ENCODE peak calls at places on chromosomes 4 and X, in five cellular contexts. A is aorta, D is heart right ventricle, H is fibroblast of lung, I is breast epithelium. F is an unnamed sample. For H3K4me1, the result is how much of the 10 kb centered on the place peaks cover.

GRCh38 chr4:57249083-57249482 is 138.9 kb upstream of the IGFBP7 start:
- DNase-seq in A (no peak), D (no peak), H (no peak), I (no peak), F (no peak)

GRCh38 chr4:119490335-119490734 is 138.3 kb downstream of the PDE5A start:
- DNase-seq in A (no peak), D (no peak), H (peak), I (no peak), F (peak)

GRCh38 chr4:151238477-151238876 is 38.5 kb upstream of the PRSS48 start:
- DNase-seq in A (no peak), D (no peak), H (peak), I (no peak), F (no peak)

GRCh38 chrX:149522914-149523313 is 17.8 kb upstream of the IDS start:
- DNase-seq in A (no peak), D (no peak), H (no peak), I (no peak), F (peak)

GRCh38 chr4:159765402-159765801 is 662.5 kb downstream of the RAPGEF2 start:
- DNase-seq in A (no peak), D (no peak), H (no peak), I (no peak), F (no peak)

GRCh38 chr4:142846729-142847606 is 867 bp upstream of the INPP4B start:
- DNase-seq in A (peak), D (peak), H (peak), I (peak), F (peak)

GRCh38 chrX:16258936-16259335 is 91.7 kb downstream of the MAGEB17 start:
- DNase-seq in A (no peak), D (no peak), H (peak), I (no peak), F (no peak)

GRCh38 chrX:129478516-129478915 is 44.8 kb downstream of the SMARCA1 start:
- DNase-seq in A (no peak), D (no peak), H (peak), I (no peak), F (no peak)

GRCh38 chr4:153538408-153539057 is 72.4 kb downstream of the TMEM131L start:
- DNase-seq in A (peak), D (no peak), H (peak), I (no peak), F (no peak)

GRCh38 chrX:76279007-76279406 is 106.1 kb downstream of the PBDC1 start:
- DNase-seq in A (no peak), D (peak), H (peak), I (no peak), F (peak)

GRCh38 chr4:158159718-158160094 is 13.1 kb downstream of the GASK1B start:
- DNase-seq in A (no peak), D (no peak), H (no peak), I (no peak), F (no peak)

GRCh38 chrX:2608638-2609430 is 82.3 kb upstream of the CD99 start:
- DNase-seq in A (peak), D (peak), H (peak), I (peak), F (peak)

GRCh38 chr4:71456841-71457240 is 118.0 kb downstream of the SLC4A4 start:
- DNase-seq in A (no peak), D (peak), H (peak), I (no peak), F (peak)

GRCh38 chr4:519885-520595 is 21.0 kb downstream of the PIGG start:
- DNase-seq in A (no peak), D (no peak), H (no peak), I (no peak), F (no peak)

GRCh38 chrX:11066812-11067211 is 44.3 kb upstream of the HCCS start:
- DNase-seq in A (no peak), D (no peak), H (no peak), I (no peak), F (no peak)

GRCh38 chr4:4995103-4995761 is 24.0 kb downstream of the CYTL1 start:
- DNase-seq in A (peak), D (peak), H (peak), I (peak), F (peak)

DNA sequence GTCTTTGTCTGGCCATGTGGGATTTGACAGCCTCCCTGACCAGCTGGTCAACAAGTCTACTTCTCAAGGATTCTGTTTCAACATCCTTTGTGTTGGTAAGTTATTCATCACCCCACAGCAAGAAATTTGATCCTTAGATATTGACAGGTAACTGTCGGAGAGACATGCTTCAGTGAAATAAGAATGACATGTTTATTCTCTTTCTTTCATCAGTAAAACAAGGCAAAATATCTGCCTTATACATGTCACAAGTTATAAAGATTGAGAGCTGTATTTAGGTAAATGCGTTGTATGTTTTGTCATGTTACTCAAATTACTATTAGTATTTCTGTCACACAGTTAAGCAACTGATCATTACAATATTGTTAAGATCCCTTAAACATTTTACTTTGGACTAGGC is 46.9 kb downstream of the SEPTIN11 start:
- DNase-seq in A (no peak), D (no peak), H (no peak), I (no peak), F (no peak)
- H3K4me1 ChIP-seq in A (under half), D (under half), H (under half), I (under half), F (under half)

DNA sequence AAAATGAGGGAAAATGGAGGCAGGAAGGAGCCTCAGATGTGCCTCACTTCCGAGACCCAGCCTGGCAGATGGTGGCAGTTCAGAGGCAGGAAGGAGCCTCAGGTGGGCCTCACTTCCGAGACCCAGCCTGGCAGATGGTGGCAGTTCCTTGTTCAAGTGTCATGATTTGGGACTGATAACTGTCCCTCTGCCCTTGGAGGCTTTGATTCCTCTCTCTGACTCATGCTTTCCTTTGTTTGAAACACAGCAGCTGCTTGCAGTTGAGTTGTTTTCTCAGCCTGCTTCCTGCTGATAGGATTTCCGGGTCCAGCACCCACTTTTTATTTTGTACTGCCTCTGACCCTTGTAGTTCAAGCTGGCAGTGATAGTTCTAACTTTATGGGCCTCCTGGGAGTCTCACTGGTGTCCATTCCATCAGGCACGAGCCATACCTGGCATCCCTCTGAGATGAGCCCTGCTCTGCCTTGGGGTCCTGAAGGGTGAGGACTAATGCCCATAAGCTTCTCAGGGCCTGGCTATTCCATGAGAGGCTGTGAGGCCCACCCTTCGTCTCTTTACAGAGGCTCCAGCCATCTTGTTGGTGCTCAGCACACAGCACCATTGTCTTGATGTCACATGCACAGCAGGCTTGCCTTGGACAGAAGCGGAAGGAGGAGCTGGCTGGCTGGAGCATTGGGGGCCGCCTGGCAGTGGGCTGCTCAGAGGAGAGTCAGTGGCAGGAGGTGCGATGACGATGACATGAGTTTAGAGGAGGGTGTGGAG is 13.0 kb downstream of the RGS12 start:
- DNase-seq in A (peak), D (no peak), H (no peak), I (peak), F (peak)
- H3K27ac ChIP-seq in A (no peak), D (peak), H (peak), I (no peak), F (no peak)

GRCh38 chr4:37989398-37990260 is 29.4 kb downstream of the PTTG2 start:
- DNase-seq in A (no peak), D (no peak), H (no peak), I (no peak), F (no peak)

GRCh38 chr4:37988670-37989069 is 28.5 kb downstream of the PTTG2 start:
- DNase-seq in A (no peak), D (no peak), H (no peak), I (no peak), F (no peak)

GRCh38 chr4:37993806-37994205 is 33.6 kb downstream of the PTTG2 start:
- DNase-seq in A (no peak), D (no peak), H (no peak), I (no peak), F (no peak)

GRCh38 chr4:37991623-37992410 is 31.6 kb downstream of the PTTG2 start:
- DNase-seq in A (no peak), D (no peak), H (no peak), I (no peak), F (no peak)

DNA sequence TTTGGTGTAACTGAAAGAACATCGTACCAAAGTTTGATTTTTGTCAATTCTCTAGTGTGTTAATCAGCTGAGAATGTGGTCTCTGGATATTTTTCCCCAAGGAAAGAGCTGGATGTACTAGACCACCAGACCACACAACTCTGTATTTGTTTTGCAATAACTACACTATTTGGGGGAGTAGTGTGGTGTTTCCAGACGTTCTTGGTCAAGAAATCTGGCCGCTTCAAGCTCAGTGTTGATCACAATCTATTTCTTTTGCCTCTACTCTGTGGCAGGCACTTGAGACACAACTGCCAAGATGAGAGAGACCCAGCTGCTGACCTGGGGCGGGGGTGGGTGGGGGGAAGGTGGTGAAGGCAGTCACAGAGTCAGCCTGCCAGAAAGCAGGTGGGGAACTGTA is 30.5 kb downstream of the PTTG2 start:
- DNase-seq in A (no peak), D (no peak), H (no peak), I (no peak), F (no peak)
- H3K4me1 ChIP-seq in A (under half), D (half or more), H (under half), I (under half), F (under half)

GRCh38 chr4:103497692-103498091 is 222.1 kb downstream of the TACR3 start:
- DNase-seq in A (no peak), D (no peak), H (no peak), I (no peak), F (no peak)
- H3K27ac ChIP-seq in A (no peak), D (no peak), H (peak), I (no peak), F (no peak)

DNA sequence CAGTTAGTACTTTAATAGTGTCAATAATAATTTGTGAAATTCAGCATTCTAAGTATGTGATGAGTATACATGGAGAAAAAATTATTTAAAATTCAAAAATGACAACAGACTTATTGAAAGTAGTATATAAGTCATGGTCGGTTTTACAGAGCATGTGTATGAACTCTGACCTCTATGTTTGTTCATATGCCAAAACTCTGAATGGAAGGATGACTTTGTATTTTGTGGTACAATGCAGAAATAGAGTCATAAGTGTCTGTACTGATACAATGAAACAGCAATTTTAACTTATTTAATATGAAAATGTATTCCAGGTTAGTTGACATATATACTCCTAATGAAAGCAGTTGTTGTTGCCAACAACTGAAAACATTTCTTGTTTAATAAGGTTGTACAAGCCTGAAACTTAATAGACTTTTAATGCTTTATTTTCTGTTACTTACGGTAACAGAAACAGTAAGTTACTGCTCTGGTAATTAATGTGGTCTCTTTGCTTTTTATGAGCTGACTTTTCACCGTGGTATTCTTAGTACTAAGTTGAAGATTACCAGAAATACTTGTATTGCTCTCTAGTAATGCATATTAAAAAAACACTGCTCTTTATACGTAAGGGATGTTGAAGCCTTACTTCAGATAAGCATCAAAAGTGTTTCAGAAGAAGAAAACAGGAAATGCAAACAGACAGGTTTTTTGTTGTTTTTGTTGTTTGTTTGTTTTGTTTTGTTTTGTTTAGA is 1.9 kb downstream of the UBE2K start:
- DNase-seq in A (no peak), D (no peak), H (peak), I (no peak), F (peak)
- H3K4me1 ChIP-seq in A (under half), D (under half), H (under half), I (under half), F (under half)

GRCh38 chrX:130830599-130831346 is 72.2 kb downstream of the ENOX2 start:
- DNase-seq in A (no peak), D (no peak), H (no peak), I (no peak), F (no peak)
- H3K27ac ChIP-seq in A (no peak), D (no peak), H (no peak), I (no peak), F (no peak)

F was measured in small intestine.